ENCODE peak calls at places on chromosomes 1 and 21, in eight cellular contexts. Q, H, K, C, Z, E, M and A are unnamed samples.

GRCh38 chr1:84619383-84620093 is 45.3 kb upstream of the CTBS start:
- DNase-seq in H (no peak), Q (no peak), C (no peak), Z (peak; percentile 19), K (no peak), E (no peak), M (no peak), A (no peak)

GRCh38 chr1:28193701-28194161 is 17.2 kb upstream of the PTAFR start:
- DNase-seq in Z (peak; percentile 61), E (no peak), Q (no peak), M (peak; percentile 77), C (no peak), K (peak; percentile 92), H (no peak), A (no peak)

GRCh38 chr1:177983824-177984528 is 14.1 kb upstream of the SEC16B start:
- DNase-seq in C (peak; percentile 32), E (peak; percentile 14), Z (no peak), M (no peak), H (no peak), K (peak; percentile 82), Q (no peak), A (peak; percentile 80)

GRCh38 chr1:232620356-232620841 is 9.5 kb downstream of the SIPA1L2 start:
- DNase-seq in Z (no peak), Q (peak; percentile 69), M (no peak), H (no peak), K (peak; percentile 68), C (peak; percentile 75), E (no peak), A (no peak)

GRCh38 chr1:75632350-75632949 is 21.5 kb upstream of the SLC44A5 start:
- DNase-seq in E (peak; percentile 18), Q (peak; percentile 14), K (no peak), Z (peak; percentile 36), H (no peak), C (no peak), M (no peak), A (peak; percentile 15)

GRCh38 chr1:77757616-77758015 is 2.0 kb downstream of the USP33 start:
- DNase-seq in H (no peak), K (no peak), C (no peak), Z (no peak), Q (no peak), M (no peak), E (no peak), A (peak; percentile 37)

GRCh38 chr1:201530741-201531521 is 8.0 kb upstream of the NAV1 start:
- DNase-seq in M (peak; percentile 96), C (peak; percentile 79), E (peak; percentile 85), Z (peak; percentile 87), H (peak; percentile 58), Q (peak; percentile 39), K (peak; percentile 94), A (peak; percentile 77)

GRCh38 chr1:173099166-173099565 is 48.4 kb upstream of the TNFSF18 start:
- DNase-seq in E (no peak), H (no peak), Z (peak; percentile 26), C (no peak), M (no peak), K (no peak), Q (no peak), A (no peak)

GRCh38 chr1:60277269-60277668 is 203.7 kb upstream of the C1orf87 start:
- DNase-seq in Q (no peak), M (no peak), H (no peak), Z (no peak), K (no peak), C (no peak), E (no peak), A (no peak)

GRCh38 chr1:27027575-27028250 is 15.1 kb upstream of the TENT5B start:
- DNase-seq in K (no peak), Q (no peak), M (no peak), Z (no peak), H (no peak), E (no peak), C (no peak), A (no peak)

GRCh38 chr1:8598783-8599182 is 218.7 kb downstream of the RERE start:
- DNase-seq in C (no peak), Q (no peak), K (no peak), E (no peak), M (peak; percentile 62), H (no peak), Z (no peak), A (no peak)

GRCh38 chr1:1170891-1171550 is 2.7 kb upstream of the TTLL10 start:
- DNase-seq in H (no peak), Q (no peak), C (peak; percentile 41), E (no peak), Z (no peak), K (no peak), M (no peak), A (no peak)

GRCh38 chr1:191696371-191696770 is 461.9 kb upstream of the RGS18 start:
- DNase-seq in E (no peak), K (no peak), Z (no peak), H (no peak), M (no peak), C (no peak), Q (no peak), A (no peak)

GRCh38 chr1:41488599-41488905 is 4.1 kb upstream of the EDN2 start:
- DNase-seq in H (no peak), Z (no peak), C (no peak), K (no peak), E (no peak), M (no peak), Q (no peak), A (no peak)

GRCh38 chr21:32741336-32741735 is 13.5 kb upstream of the SYNJ1 start:
- DNase-seq in H (no peak), C (no peak), K (no peak), E (no peak), Z (no peak), Q (no peak), M (no peak), A (no peak)

GRCh38 chr1:205249651-205250050 is 21.9 kb downstream of the TMCC2 start:
- DNase-seq in E (no peak), Q (no peak), M (no peak), C (no peak), Z (no peak), K (no peak), H (no peak), A (no peak)

GRCh38 chr1:228515200-228515834 is 28.1 kb downstream of the RNF187 start:
- DNase-seq in C (no peak), H (peak; percentile 21), Q (peak; percentile 62), K (peak; percentile 77), M (no peak), Z (peak; percentile 53), E (peak; percentile 33), A (peak; percentile 16)

GRCh38 chr1:10806966-10807365 is 10.5 kb upstream of the CASZ1 start:
- DNase-seq in Z (no peak), H (no peak), Q (no peak), K (no peak), M (no peak), C (no peak), E (no peak), A (no peak)

GRCh38 chr1:93707956-93708355 is 26.3 kb upstream of the BCAR3 start:
- DNase-seq in C (no peak), K (no peak), E (no peak), Q (peak; percentile 91), H (no peak), Z (no peak), M (no peak), A (no peak)

GRCh38 chr1:66434096-66434495 is 99.9 kb upstream of the SGIP1 start:
- DNase-seq in Q (no peak), E (no peak), Z (no peak), K (no peak), M (no peak), C (no peak), H (no peak), A (peak; percentile 54)

GRCh38 chr1:200090252-200091159 is 63.0 kb downstream of the NR5A2 start:
- DNase-seq in M (peak; percentile 53), Z (peak; percentile 27), Q (peak; percentile 16), E (no peak), H (no peak), C (no peak), K (peak; percentile 75), A (no peak)
- TF ChIP-seq CTCF in M (peak; percentile 75), Z (no peak), Q (peak; percentile 63), E (peak; percentile 35), H (peak; percentile 33), C (no peak), K (peak; percentile 83), A (peak; percentile 4)

GRCh38 chr1:162357681-162358266 is 18.9 kb downstream of the SPATA46 start:
- DNase-seq in E (no peak), K (peak; percentile 73), Q (peak; percentile 36), Z (peak; percentile 48), H (no peak), M (peak; percentile 63), C (peak; percentile 57), A (peak; percentile 11)
- TF ChIP-seq CTCF in E (peak; percentile 56), K (peak; percentile 88), Q (peak; percentile 72), Z (peak; percentile 70), H (peak; percentile 62), M (peak; percentile 83), C (peak; percentile 57), A (peak; percentile 50)

DNA sequence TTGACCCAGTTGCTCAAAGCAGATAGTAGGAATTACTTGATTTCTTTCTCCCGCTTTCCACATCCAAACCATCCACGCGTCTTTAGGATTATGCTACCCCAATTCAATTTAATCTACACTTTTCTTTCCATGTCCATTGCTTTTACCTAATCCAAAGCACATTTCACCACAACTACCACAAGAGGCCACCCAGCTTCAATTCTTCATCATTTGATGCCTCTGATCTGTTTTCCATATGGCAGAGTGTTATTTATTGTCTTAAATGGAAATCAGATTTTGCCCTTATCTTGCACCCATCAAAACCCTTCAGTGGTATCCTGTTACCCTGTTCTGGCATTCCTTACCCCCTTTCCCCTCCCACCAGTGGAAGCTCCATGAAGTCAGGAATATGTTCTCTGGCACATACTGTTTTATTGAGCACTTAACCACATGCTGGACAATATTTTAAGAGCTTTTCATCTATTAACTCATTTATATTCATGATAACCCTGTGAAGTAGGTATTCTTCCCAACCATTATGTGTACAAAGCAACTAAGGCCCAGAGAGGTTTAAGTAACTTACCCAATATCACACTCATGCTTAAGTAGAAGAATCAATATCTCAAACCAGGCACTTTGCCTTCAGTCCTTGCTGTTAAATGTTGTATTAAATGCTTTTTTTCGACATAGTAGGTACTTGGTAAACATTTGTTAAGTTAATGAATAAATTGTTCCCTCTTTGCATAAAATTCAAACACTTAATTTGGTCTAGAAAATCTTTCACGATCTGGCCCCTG is 34.6 kb downstream of the CLIC4 start:
- DNase-seq in C (no peak), K (no peak), E (no peak), Z (no peak), Q (no peak), H (no peak), M (no peak), A (no peak)
- TF ChIP-seq CTCF in C (no peak), K (no peak), E (no peak), Z (no peak), Q (peak; percentile 20), H (no peak), M (no peak), A (no peak)

DNA sequence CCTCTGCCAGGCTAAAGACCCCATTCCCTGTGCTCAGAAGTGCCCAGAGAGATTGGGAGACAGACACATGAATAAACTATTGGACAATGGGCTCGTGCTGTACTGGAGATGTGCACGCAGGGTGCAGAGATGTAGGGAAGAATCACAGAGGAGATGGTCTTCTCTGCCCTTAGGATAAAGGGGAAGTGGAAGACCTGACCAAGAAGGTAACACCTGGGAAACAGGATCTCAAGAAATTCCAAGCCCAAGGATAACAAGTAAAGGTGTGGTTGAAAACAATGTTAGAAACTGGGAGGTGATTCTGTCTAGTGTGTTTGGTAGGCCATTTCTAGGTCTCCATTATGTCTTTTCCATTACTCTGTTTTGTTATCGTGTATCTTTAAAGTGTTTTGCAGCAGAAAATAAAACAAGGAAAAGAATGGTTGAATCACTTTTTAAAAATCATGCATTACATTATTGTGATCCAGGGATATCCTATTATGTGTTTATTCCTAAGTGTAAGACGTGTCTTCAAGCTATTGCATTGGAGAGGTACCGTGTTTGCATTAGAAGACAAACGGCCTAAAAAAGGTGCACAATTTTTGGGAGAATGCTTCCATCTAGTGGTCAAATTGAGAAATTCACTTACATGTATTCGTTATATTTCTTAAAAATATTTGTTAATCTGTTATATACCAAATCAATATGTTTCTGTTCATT is 40.8 kb upstream of the KCTD3 start:
- DNase-seq in E (no peak), M (no peak), Z (no peak), C (no peak), K (no peak), H (no peak), Q (peak; percentile 53), A (no peak)
- TF ChIP-seq CTCF in E (peak; percentile 90), M (peak; percentile 16), Z (peak; percentile 59), C (peak; percentile 70), K (peak; percentile 88), H (peak; percentile 86), Q (peak; percentile 87), A (peak; percentile 43)